ENCODE peak calls at places on chromosomes 11 and 22, in eight cellular contexts. One of them, this sample, is unnamed.

GRCh38 chr11:126122863-126123262 is 60.2 kb upstream of the CDON start:
- DNase-seq in AG09309: no peak
- DNase-seq in HCT116: no peak
- DNase-seq in activated naive CD4-positive, alpha-beta T cell: no peak
- DNase-seq in endothelial cell of umbilical vein: no peak
- DNase-seq in stimulated activated CD4-positive, alpha-beta T cell treated with anti-CD3 and anti-CD28 coated beads, TNF-alpha, amount 100 ng/mL, for 1 hour: no peak
- DNase-seq in stomach: no peak
- DNase-seq in NCI-H1105: no peak
- DNase-seq in this sample: no peak

GRCh38 chr11:19910931-19911330 is 198.3 kb downstream of the NAV2 start:
- DNase-seq in endothelial cell of umbilical vein: no peak
- DNase-seq in HCT116: no peak
- DNase-seq in stomach: no peak
- DNase-seq in NCI-H1105: no peak
- DNase-seq in stimulated activated CD4-positive, alpha-beta T cell treated with anti-CD3 and anti-CD28 coated beads, TNF-alpha, amount 100 ng/mL, for 1 hour: no peak
- DNase-seq in AG09309: no peak
- DNase-seq in activated naive CD4-positive, alpha-beta T cell: no peak
- DNase-seq in this sample: no peak

GRCh38 chr22:20405291-20405930 is 11.5 kb downstream of the ZNF74 start:
- DNase-seq in stimulated activated CD4-positive, alpha-beta T cell treated with anti-CD3 and anti-CD28 coated beads, TNF-alpha, amount 100 ng/mL, for 1 hour: no peak
- DNase-seq in HCT116: no peak
- DNase-seq in endothelial cell of umbilical vein: no peak
- DNase-seq in activated naive CD4-positive, alpha-beta T cell: no peak
- DNase-seq in AG09309: no peak
- DNase-seq in NCI-H1105: no peak
- DNase-seq in stomach: no peak
- DNase-seq in this sample: no peak

GRCh38 chr11:8265681-8266241 is 2.1 kb upstream of the LMO1 start:
- DNase-seq in stimulated activated CD4-positive, alpha-beta T cell treated with anti-CD3 and anti-CD28 coated beads, TNF-alpha, amount 100 ng/mL, for 1 hour: no peak
- DNase-seq in stomach: no peak
- DNase-seq in endothelial cell of umbilical vein: no peak
- DNase-seq in NCI-H1105: no peak
- DNase-seq in HCT116: no peak
- DNase-seq in activated naive CD4-positive, alpha-beta T cell: no peak
- DNase-seq in AG09309: no peak
- DNase-seq in this sample: no peak

GRCh38 chr11:129643031-129643721 is 172.5 kb upstream of the TMEM45B start:
- DNase-seq in AG09309: no peak
- DNase-seq in activated naive CD4-positive, alpha-beta T cell: no peak
- DNase-seq in HCT116: no peak
- DNase-seq in stimulated activated CD4-positive, alpha-beta T cell treated with anti-CD3 and anti-CD28 coated beads, TNF-alpha, amount 100 ng/mL, for 1 hour: no peak
- DNase-seq in stomach: no peak
- DNase-seq in NCI-H1105: no peak
- DNase-seq in endothelial cell of umbilical vein: no peak
- DNase-seq in this sample: no peak

GRCh38 chr22:36506637-36507517 is at the start of gene FOXRED2:
- DNase-seq in activated naive CD4-positive, alpha-beta T cell: peak; percentile 87
- DNase-seq in NCI-H1105: peak; percentile 93
- DNase-seq in HCT116: no peak
- DNase-seq in endothelial cell of umbilical vein: peak; percentile 82
- DNase-seq in AG09309: no peak
- DNase-seq in stomach: peak; percentile 93
- DNase-seq in stimulated activated CD4-positive, alpha-beta T cell treated with anti-CD3 and anti-CD28 coated beads, TNF-alpha, amount 100 ng/mL, for 1 hour: peak; percentile 76
- DNase-seq in this sample: peak; percentile 92

GRCh38 chr22:35995772-35996171 is 32.9 kb downstream of the RBFOX2 start:
- DNase-seq in endothelial cell of umbilical vein: peak; percentile 70
- DNase-seq in AG09309: peak; percentile 86
- DNase-seq in activated naive CD4-positive, alpha-beta T cell: no peak
- DNase-seq in stomach: peak; percentile 50
- DNase-seq in HCT116: no peak
- DNase-seq in NCI-H1105: no peak
- DNase-seq in stimulated activated CD4-positive, alpha-beta T cell treated with anti-CD3 and anti-CD28 coated beads, TNF-alpha, amount 100 ng/mL, for 1 hour: no peak
- DNase-seq in this sample: no peak

GRCh38 chr11:23423656-23424055 is 563.4 kb upstream of the CCDC179 start:
- DNase-seq in NCI-H1105: no peak
- DNase-seq in endothelial cell of umbilical vein: no peak
- DNase-seq in AG09309: no peak
- DNase-seq in stomach: no peak
- DNase-seq in activated naive CD4-positive, alpha-beta T cell: no peak
- DNase-seq in HCT116: no peak
- DNase-seq in stimulated activated CD4-positive, alpha-beta T cell treated with anti-CD3 and anti-CD28 coated beads, TNF-alpha, amount 100 ng/mL, for 1 hour: no peak
- DNase-seq in this sample: no peak

GRCh38 chr11:60367009-60367408 is 11.3 kb upstream of the MS4A7 start:
- DNase-seq in endothelial cell of umbilical vein: no peak
- DNase-seq in stomach: no peak
- DNase-seq in stimulated activated CD4-positive, alpha-beta T cell treated with anti-CD3 and anti-CD28 coated beads, TNF-alpha, amount 100 ng/mL, for 1 hour: no peak
- DNase-seq in activated naive CD4-positive, alpha-beta T cell: no peak
- DNase-seq in HCT116: no peak
- DNase-seq in AG09309: no peak
- DNase-seq in NCI-H1105: no peak
- DNase-seq in this sample: no peak

GRCh38 chr11:118938491-118939411 is 13.0 kb upstream of the BCL9L start:
- DNase-seq in HCT116: peak; percentile 94
- DNase-seq in stimulated activated CD4-positive, alpha-beta T cell treated with anti-CD3 and anti-CD28 coated beads, TNF-alpha, amount 100 ng/mL, for 1 hour: no peak
- DNase-seq in activated naive CD4-positive, alpha-beta T cell: no peak
- DNase-seq in stomach: no peak
- DNase-seq in endothelial cell of umbilical vein: no peak
- DNase-seq in AG09309: no peak
- DNase-seq in NCI-H1105: no peak
- DNase-seq in this sample: no peak

GRCh38 chr11:116173946-116174911 is 598.6 kb downstream of the BUD13 start:
- DNase-seq in endothelial cell of umbilical vein: no peak
- DNase-seq in stimulated activated CD4-positive, alpha-beta T cell treated with anti-CD3 and anti-CD28 coated beads, TNF-alpha, amount 100 ng/mL, for 1 hour: no peak
- DNase-seq in AG09309: no peak
- DNase-seq in activated naive CD4-positive, alpha-beta T cell: no peak
- DNase-seq in stomach: no peak
- DNase-seq in NCI-H1105: no peak
- DNase-seq in HCT116: no peak
- DNase-seq in this sample: no peak

This sample was measured in COR-L47.